ENCODE peak calls at places on chromosomes 12 and 14, in ten cellular contexts. Z is amniotic stem cell, G is NCI-H1092, E is NCI-H1417, H is T-helper 9 cell, N is prostate gland, I is activated T-helper 1 cell treated with Interleukin-2 at 50 U/mL for 16 hours, M is ecto neural progenitor cell, T is RPMI7951, D is esophagus squamous epithelium. X is an unnamed sample.

GRCh38 chr12:98355933-98356332 is 159.5 kb upstream of the TMPO start:
- DNase-seq in D (no peak), M (no peak), E (no peak), G (no peak), H (no peak), T (no peak), N (no peak), Z (no peak), I (no peak), X (no peak)

GRCh38 chr14:93941293-93941910 is 14.3 kb downstream of the FAM181A start:
- DNase-seq in I (no peak), M (no peak), D (no peak), E (peak), Z (peak), N (no peak), G (peak), T (peak), H (no peak), X (no peak)

GRCh38 chr12:31868980-31869379 is 90.2 kb upstream of the RESF1 start:
- DNase-seq in G (peak), N (no peak), I (no peak), H (no peak), T (peak), D (no peak), E (peak), Z (no peak), M (no peak), X (peak)

GRCh38 chr12:14417717-14418116 is 52.2 kb downstream of the ATF7IP start:
- DNase-seq in T (peak), H (peak), Z (peak), M (peak), D (no peak), N (no peak), G (no peak), E (peak), I (peak), X (peak)

GRCh38 chr12:19695244-19696098 is 256.2 kb downstream of the AEBP2 start:
- DNase-seq in H (no peak), D (no peak), M (no peak), N (no peak), Z (no peak), E (no peak), T (no peak), I (no peak), G (no peak), X (no peak)

GRCh38 chr12:92439397-92439779 is 263.4 kb upstream of the PLEKHG7 start:
- DNase-seq in T (peak), H (no peak), Z (peak), G (no peak), I (no peak), M (no peak), D (no peak), N (peak), E (no peak), X (no peak)

GRCh38 chr12:27754795-27755194 is 25.2 kb upstream of the KLHL42 start:
- DNase-seq in N (no peak), E (no peak), I (no peak), Z (no peak), M (no peak), D (no peak), T (no peak), H (no peak), G (no peak), X (no peak)

GRCh38 chr14:52040598-52040997 is 28.3 kb downstream of the NID2 start:
- DNase-seq in D (no peak), Z (no peak), I (no peak), T (no peak), M (no peak), N (no peak), E (no peak), H (no peak), G (no peak), X (no peak)

GRCh38 chr12:109467978-109468676 is 9.0 kb downstream of the KCTD10 start:
- DNase-seq in E (no peak), H (no peak), N (no peak), D (no peak), T (no peak), Z (no peak), M (no peak), G (no peak), I (no peak), X (no peak)

GRCh38 chr12:111215891-111216290 is 153.0 kb downstream of the PHETA1 start:
- DNase-seq in H (no peak), T (no peak), M (no peak), D (no peak), E (no peak), I (no peak), Z (no peak), N (no peak), G (no peak), X (no peak)

GRCh38 chr14:104749111-104749649 is 3.8 kb upstream of the SIVA1 start:
- DNase-seq in H (no peak), M (no peak), N (peak), D (no peak), E (no peak), G (no peak), I (no peak), Z (no peak), T (peak), X (no peak)

GRCh38 chr14:32078794-32079663 is 1.9 kb downstream of the ARHGAP5 start:
- DNase-seq in E (peak), N (no peak), D (no peak), G (no peak), M (no peak), H (no peak), T (peak), I (no peak), Z (no peak), X (no peak)

GRCh38 chr14:57486767-57487379 is 6.8 kb downstream of the CCDC198 start:
- DNase-seq in Z (no peak), E (peak), H (no peak), D (no peak), I (no peak), T (peak), G (peak), N (no peak), M (no peak), X (peak)

GRCh38 chr12:103841690-103842584 is 903 bp upstream of the NT5DC3 start:
- DNase-seq in M (peak), I (peak), T (peak), Z (peak), D (no peak), E (peak), G (no peak), H (peak), N (no peak), X (no peak)

GRCh38 chr12:88775742-88776151 is 195.5 kb upstream of the KITLG start:
- DNase-seq in N (no peak), Z (no peak), H (no peak), G (no peak), D (no peak), I (no peak), E (peak), T (no peak), M (no peak), X (no peak)

GRCh38 chr12:8890313-8891084 is 23.8 kb upstream of the PHC1 start:
- DNase-seq in Z (peak), D (no peak), N (peak), E (peak), G (peak), T (peak), I (peak), M (peak), H (peak), X (no peak)

GRCh38 chr12:95996034-95996658 is at the start of gene HAL:
- DNase-seq in G (no peak), E (no peak), Z (no peak), D (no peak), H (no peak), T (no peak), I (no peak), M (no peak), N (no peak), X (no peak)

GRCh38 chr14:93731753-93732152 is 56.5 kb downstream of the PRIMA1 start:
- DNase-seq in E (peak), M (no peak), H (no peak), Z (no peak), T (no peak), N (no peak), G (no peak), I (no peak), D (no peak), X (no peak)

GRCh38 chr12:8033153-8034044 is 883 bp downstream of the FOXJ2 start:
- DNase-seq in M (peak), E (peak), I (no peak), G (peak), Z (no peak), D (no peak), H (peak), N (peak), T (peak), X (no peak)

GRCh38 chr12:98754095-98754494 is 109.0 kb downstream of the APAF1 start:
- DNase-seq in T (peak), E (no peak), D (no peak), N (no peak), I (no peak), Z (peak), G (no peak), H (no peak), M (no peak), X (peak)

GRCh38 chr14:62179367-62180018 is 417.3 kb downstream of the SNAPC1 start:
- DNase-seq in I (no peak), H (no peak), G (peak), E (peak), M (peak), D (no peak), Z (peak), N (peak), T (peak), X (peak)

GRCh38 chr12:114664661-114665320 is 19.2 kb downstream of the TBX3 start:
- DNase-seq in G (no peak), D (no peak), T (no peak), I (no peak), N (peak), H (no peak), Z (no peak), E (no peak), M (peak), X (no peak)

GRCh38 chr14:55450124-55450523 is 9.7 kb upstream of the TBPL2 start:
- DNase-seq in Z (no peak), G (no peak), T (no peak), H (no peak), E (no peak), N (no peak), D (no peak), I (no peak), M (no peak), X (no peak)

GRCh38 chr12:86914716-86915115 is 658.5 kb upstream of the MGAT4C start:
- DNase-seq in G (no peak), T (peak), Z (peak), E (peak), N (no peak), M (no peak), I (no peak), D (no peak), H (no peak), X (peak)

GRCh38 chr14:32711103-32711680 is 227.5 kb upstream of the NPAS3 start:
- DNase-seq in Z (peak), T (peak), E (peak), D (no peak), M (no peak), I (no peak), G (peak), N (peak), H (no peak), X (peak)

GRCh38 chr12:93957180-93957579 is 191.2 kb upstream of the PLXNC1 start:
- DNase-seq in H (no peak), Z (no peak), N (no peak), E (no peak), D (no peak), G (no peak), I (no peak), T (no peak), M (no peak), X (no peak)

GRCh38 chr12:131176926-131177325 is 223.2 kb downstream of the ADGRD1 start:
- DNase-seq in Z (no peak), H (no peak), I (no peak), N (no peak), D (no peak), G (no peak), E (no peak), M (no peak), T (no peak), X (no peak)

GRCh38 chr14:100585448-100586152 is 1.6 kb downstream of the BEGAIN start:
- DNase-seq in N (no peak), T (no peak), E (peak), H (no peak), I (no peak), D (no peak), G (no peak), Z (no peak), M (no peak), X (no peak)

GRCh38 chr12:104720346-104721064 is 237.6 kb downstream of the SLC41A2 start:
- DNase-seq in M (no peak), D (no peak), I (peak), G (no peak), H (peak), N (no peak), E (no peak), T (peak), Z (no peak), X (no peak)

GRCh38 chr14:68403191-68403781 is 389.6 kb downstream of the ZFP36L1 start:
- DNase-seq in G (no peak), T (peak), I (no peak), M (no peak), Z (no peak), E (no peak), H (no peak), N (no peak), D (no peak), X (no peak)